ENCODE peak calls at places on chromosomes 6 and 20, in eight cellular contexts. A is cardiac muscle cell; G is dermis blood vessel endothelial cell; C is SW480; Z is NCI-H748 treated with DMSO at 0.1 percent for 48 hours; B is stimulated activated naive B cell treated with anti-CD40 and anti-IgM and Interleukin-4, amounts not matched to agents 10 μg/mL and 1 μg/mL and 100 μg/mL, for 72 hours; O is fibroblast of mammary gland; L is ACHN. F is an unnamed sample.

GRCh38 chr20:23246682-23247664 is 103.6 kb upstream of the NXT1 start:
- DNase-seq in A (no peak), G (no peak), Z (no peak), L (no peak), O (no peak), B (no peak), C (no peak), F (peak)

GRCh38 chr6:38221236-38221635 is 401.7 kb downstream of the ZFAND3 start:
- DNase-seq in B (no peak), C (no peak), Z (no peak), G (no peak), O (no peak), L (no peak), A (no peak), F (no peak)

GRCh38 chr6:42404494-42404893 is 47.2 kb downstream of the TRERF1 start:
- DNase-seq in A (no peak), O (peak), Z (no peak), G (no peak), L (no peak), C (peak), B (no peak), F (no peak)

GRCh38 chr6:106192824-106193223 is 106.7 kb downstream of the PRDM1 start:
- DNase-seq in G (no peak), A (no peak), L (peak), O (peak), Z (no peak), C (peak), B (no peak), F (no peak)

GRCh38 chr6:158328446-158328845 is 16.2 kb downstream of the TULP4 start:
- DNase-seq in C (peak), G (no peak), L (no peak), B (no peak), Z (no peak), A (no peak), O (no peak), F (no peak)

GRCh38 chr6:68638225-68638900 is 3.3 kb downstream of the ADGRB3 start:
- DNase-seq in B (no peak), A (peak), Z (no peak), O (peak), C (no peak), G (peak), L (peak), F (peak)

GRCh38 chr6:152441892-152442291 is 195.3 kb downstream of the SYNE1 start:
- DNase-seq in O (no peak), Z (no peak), L (no peak), A (no peak), C (no peak), G (no peak), B (no peak), F (no peak)

GRCh38 chr20:10219452-10219791 is 792 bp downstream of the SNAP25 start:
- DNase-seq in G (peak), B (peak), L (peak), C (peak), O (peak), A (peak), Z (peak), F (peak)

GRCh38 chr6:40710626-40711354 is 123.6 kb upstream of the LRFN2 start:
- DNase-seq in O (no peak), G (peak), C (no peak), B (no peak), A (no peak), L (no peak), Z (peak), F (no peak)

GRCh38 chr20:17615645-17616479 is 46.0 kb downstream of the DSTN start:
- DNase-seq in G (no peak), O (no peak), C (no peak), A (no peak), Z (no peak), L (no peak), B (no peak), F (no peak)

GRCh38 chr6:139427199-139427598 is 52.8 kb upstream of the CITED2 start:
- DNase-seq in C (no peak), B (no peak), Z (no peak), O (no peak), A (no peak), L (no peak), G (no peak), F (no peak)

GRCh38 chr6:144378437-144378836 is 93.3 kb downstream of the UTRN start:
- DNase-seq in A (no peak), L (no peak), G (peak), Z (no peak), O (peak), B (no peak), C (no peak), F (no peak)

GRCh38 chr20:53942121-53942816 is 128.1 kb downstream of the BCAS1 start:
- DNase-seq in G (no peak), L (no peak), B (no peak), A (peak), Z (no peak), O (no peak), C (no peak), F (no peak)